ENCODE peak calls at places on chromosomes 12 and 14, in ten cellular contexts. I is right atrium auricular region; J is NCI-H2029 treated with DMSO at 0.1 percent for 48 hours; Z is endothelial cell; S is Caki2; L is stimulated activated CD8-positive, alpha-beta memory T cell treated with anti-CD3 and anti-CD28 coated beads, Interleukin-15, amount 100 ng/mL, for 24 hours; X is anterior cingulate cortex; D is iPS-NIHi11; Q is heart left ventricle; P is HEK293T. O is an unnamed sample.

GRCh38 chr14:102097441-102098135 is 10.7 kb upstream of the HSP90AA1 start:
- DNase-seq in I (no peak), J (no peak), Z (no peak), S (no peak), L (no peak), X (no peak), D (peak), Q (no peak), P (no peak), O (no peak)

GRCh38 chr14:89429206-89430091 is 12.4 kb upstream of the FOXN3 start:
- DNase-seq in I (no peak), J (no peak), Z (no peak), S (peak), L (no peak), X (peak), D (no peak), Q (no peak), P (no peak), O (peak)

GRCh38 chr12:121843236-121843982 is 15.2 kb downstream of the HPD start:
- DNase-seq in I (no peak), J (no peak), Z (no peak), S (no peak), L (no peak), X (no peak), D (no peak), Q (no peak), P (no peak), O (no peak)

GRCh38 chr12:13834241-13834640 is 147.2 kb downstream of the GRIN2B start:
- DNase-seq in I (no peak), J (no peak), Z (no peak), S (no peak), L (no peak), X (no peak), D (no peak), Q (no peak), P (no peak), O (no peak)

GRCh38 chr12:98352218-98352811 is 163.1 kb upstream of the TMPO start:
- DNase-seq in I (no peak), J (no peak), Z (no peak), S (peak), L (no peak), X (no peak), D (no peak), Q (no peak), P (no peak), O (no peak)

GRCh38 chr14:41404121-41404520 is 202.6 kb upstream of the LRFN5 start:
- DNase-seq in I (no peak), J (no peak), Z (no peak), S (no peak), L (no peak), X (no peak), D (no peak), Q (no peak), P (no peak), O (no peak)

GRCh38 chr12:49766115-49766455 is 24.7 kb downstream of the TMBIM6 start:
- DNase-seq in I (no peak), J (no peak), Z (no peak), S (no peak), L (no peak), X (no peak), D (no peak), Q (no peak), P (no peak), O (no peak)

GRCh38 chr12:99111600-99111999 is 466.5 kb downstream of the APAF1 start:
- DNase-seq in I (no peak), J (peak), Z (no peak), S (no peak), L (no peak), X (no peak), D (peak), Q (no peak), P (peak), O (no peak)

GRCh38 chr12:12357697-12358476 is 1.0 kb downstream of the BORCS5 start:
- DNase-seq in I (no peak), J (no peak), Z (no peak), S (no peak), L (no peak), X (no peak), D (no peak), Q (no peak), P (no peak), O (no peak)

GRCh38 chr14:105694961-105695360 is 168.6 kb downstream of the TMEM121 start:
- DNase-seq in I (no peak), J (no peak), Z (no peak), S (no peak), L (no peak), X (no peak), D (no peak), Q (no peak), P (no peak), O (no peak)

GRCh38 chr12:115749485-115749884 is 528.0 kb downstream of the MED13L start:
- DNase-seq in I (no peak), J (no peak), Z (no peak), S (no peak), L (no peak), X (no peak), D (no peak), Q (no peak), P (no peak), O (no peak)

GRCh38 chr12:1220127-1221092 is 229.4 kb downstream of the ERC1 start:
- DNase-seq in I (no peak), J (peak), Z (no peak), S (no peak), L (no peak), X (no peak), D (no peak), Q (no peak), P (no peak), O (no peak)

GRCh38 chr12:48717252-48717695 is 767 bp upstream of the CCNT1 start:
- DNase-seq in I (peak), J (no peak), Z (no peak), S (peak), L (no peak), X (no peak), D (no peak), Q (no peak), P (no peak), O (no peak)

GRCh38 chr14:101737414-101738367 is 23.8 kb upstream of the PPP2R5C start:
- DNase-seq in I (no peak), J (no peak), Z (no peak), S (no peak), L (no peak), X (no peak), D (no peak), Q (no peak), P (no peak), O (no peak)

GRCh38 chr14:50786821-50787464 is 44.0 kb downstream of the NIN start:
- DNase-seq in I (no peak), J (no peak), Z (no peak), S (no peak), L (no peak), X (no peak), D (no peak), Q (no peak), P (no peak), O (no peak)

GRCh38 chr14:77889971-77890442 is 90.1 kb downstream of the ADCK1 start:
- DNase-seq in I (no peak), J (no peak), Z (no peak), S (peak), L (no peak), X (peak), D (no peak), Q (no peak), P (no peak), O (no peak)

GRCh38 chr12:32049956-32050355 is 56.7 kb upstream of the BICD1 start:
- DNase-seq in I (no peak), J (no peak), Z (no peak), S (no peak), L (no peak), X (no peak), D (no peak), Q (no peak), P (no peak), O (no peak)

GRCh38 chr14:59900536-59900935 is 19.4 kb upstream of the LRRC9 start:
- DNase-seq in I (no peak), J (no peak), Z (no peak), S (no peak), L (no peak), X (no peak), D (no peak), Q (no peak), P (no peak), O (no peak)

GRCh38 chr12:92753976-92754885 is 51.4 kb downstream of the PLEKHG7 start:
- DNase-seq in I (no peak), J (no peak), Z (no peak), S (no peak), L (no peak), X (no peak), D (no peak), Q (no peak), P (no peak), O (no peak)

GRCh38 chr12:69936214-69936731 is 111.2 kb downstream of the MYRFL start:
- DNase-seq in I (no peak), J (no peak), Z (no peak), S (no peak), L (no peak), X (no peak), D (peak), Q (no peak), P (no peak), O (no peak)

GRCh38 chr12:96354326-96354725 is 45.9 kb downstream of the CDK17 start:
- DNase-seq in I (no peak), J (no peak), Z (no peak), S (no peak), L (no peak), X (no peak), D (no peak), Q (no peak), P (no peak), O (no peak)

GRCh38 chr12:45223868-45224267 is 8.0 kb downstream of the ANO6 start:
- DNase-seq in I (no peak), J (no peak), Z (no peak), S (no peak), L (no peak), X (no peak), D (no peak), Q (no peak), P (no peak), O (no peak)

GRCh38 chr14:63383776-63384367 is 65.1 kb upstream of the GPHB5 start:
- DNase-seq in I (no peak), J (no peak), Z (no peak), S (no peak), L (no peak), X (no peak), D (no peak), Q (no peak), P (no peak), O (no peak)

GRCh38 chr12:25957898-25958253 is 606 bp upstream of the RASSF8 start:
- DNase-seq in I (peak), J (no peak), Z (no peak), S (peak), L (no peak), X (no peak), D (no peak), Q (no peak), P (no peak), O (no peak)

GRCh38 chr14:75132374-75133086 is 5.7 kb upstream of the NEK9 start:
- DNase-seq in I (no peak), J (peak), Z (peak), S (peak), L (no peak), X (peak), D (peak), Q (no peak), P (peak), O (peak)

GRCh38 chr14:100534528-100535286 is 52.5 kb downstream of the BEGAIN start:
- DNase-seq in I (peak), J (no peak), Z (no peak), S (no peak), L (no peak), X (no peak), D (no peak), Q (peak), P (no peak), O (no peak)

GRCh38 chr12:112900298-112901145 is 6.2 kb upstream of the OAS1 start:
- DNase-seq in I (no peak), J (peak), Z (peak), S (peak), L (no peak), X (no peak), D (peak), Q (no peak), P (peak), O (no peak)

GRCh38 chr12:57212701-57213067 is 3.9 kb upstream of the NXPH4 start:
- DNase-seq in I (no peak), J (no peak), Z (no peak), S (no peak), L (no peak), X (no peak), D (no peak), Q (no peak), P (no peak), O (no peak)

GRCh38 chr14:104133496-104133895 is 4.9 kb upstream of the KIF26A start:
- DNase-seq in I (no peak), J (no peak), Z (no peak), S (no peak), L (no peak), X (no peak), D (no peak), Q (peak), P (no peak), O (no peak)

GRCh38 chr12:110073049-110073831 is 24.9 kb upstream of the C12orf76 start:
- DNase-seq in I (no peak), J (peak), Z (no peak), S (no peak), L (no peak), X (peak), D (peak), Q (no peak), P (no peak), O (no peak)

GRCh38 chr14:100250732-100251465 is 12.0 kb downstream of the YY1 start:
- DNase-seq in I (no peak), J (no peak), Z (no peak), S (no peak), L (no peak), X (no peak), D (no peak), Q (no peak), P (no peak), O (no peak)

GRCh38 chr12:120287491-120287890 is 4.2 kb downstream of the RNU4-2 start:
- DNase-seq in I (no peak), J (no peak), Z (no peak), S (no peak), L (no peak), X (no peak), D (no peak), Q (no peak), P (no peak), O (no peak)

O was measured in stimulated activated CD4-positive, alpha-beta T cell treated with anti-CD3 and anti-CD28 coated beads, TNF-alpha, amount 100 ng/mL, for 24 hours.